ENCODE peak calls at places on chromosomes 11 and 22, in nine cellular contexts. D, S, R, J, K, G, H, U and C are unnamed samples.

GRCh38 chr11:5705688-5706087 is 16.1 kb downstream of the TRIM22 start:
- DNase-seq in R (peak; percentile 29), S (no peak), K (no peak), D (no peak), J (no peak), U (no peak), H (no peak), G (no peak), C (no peak)

GRCh38 chr22:50118557-50119168 is 28.9 kb downstream of the MOV10L1 start:
- DNase-seq in J (no peak), R (peak; percentile 93), K (no peak), D (no peak), S (peak; percentile 74), U (no peak), H (no peak), G (no peak), C (no peak)

GRCh38 chr11:11272254-11272653 is 80.8 kb downstream of the CSNK2A3 start:
- DNase-seq in U (no peak), R (no peak), G (no peak), S (no peak), D (no peak), H (no peak), K (no peak), J (no peak), C (no peak)

GRCh38 chr11:32893947-32894827 is 1.6 kb downstream of the QSER1 start:
- DNase-seq in K (peak; percentile 39), R (peak; percentile 89), J (peak; percentile 30), D (no peak), H (peak; percentile 68), U (peak; percentile 48), S (no peak), G (peak; percentile 52), C (no peak)

GRCh38 chr11:2583605-2583958 is 116.2 kb downstream of the KCNQ1OT1 start:
- DNase-seq in S (peak; percentile 37), D (no peak), J (no peak), R (no peak), H (peak; percentile 39), K (no peak), U (no peak), G (no peak), C (no peak)

GRCh38 chr22:29269731-29270474 is 1.8 kb downstream of the EWSR1 start:
- DNase-seq in J (peak; percentile 13), K (no peak), D (no peak), S (no peak), R (peak; percentile 22), G (no peak), U (no peak), H (no peak), C (peak; percentile 51)

GRCh38 chr22:20653012-20653794 is 120.7 kb upstream of the SERPIND1 start:
- DNase-seq in G (no peak), D (no peak), J (no peak), K (no peak), U (no peak), S (no peak), H (no peak), R (no peak), C (peak; percentile 81)

GRCh38 chr22:38120359-38121110 is 10.1 kb upstream of the BAIAP2L2 start:
- DNase-seq in H (peak; percentile 83), G (no peak), J (no peak), K (no peak), S (no peak), U (no peak), D (no peak), R (no peak), C (no peak)

GRCh38 chr22:28899199-28899853 is 16.0 kb downstream of the ZNRF3 start:
- DNase-seq in G (no peak), S (no peak), K (no peak), H (no peak), D (no peak), J (peak; percentile 34), U (no peak), R (no peak), C (peak; percentile 64)

GRCh38 chr22:30439226-30439625 is 13.7 kb downstream of the MTFP1 start:
- DNase-seq in R (no peak), J (no peak), K (no peak), H (no peak), D (no peak), G (no peak), U (no peak), S (no peak), C (no peak)

GRCh38 chr22:31144223-31144622 is 3.9 kb upstream of the PLA2G3 start:
- DNase-seq in D (no peak), G (no peak), R (peak; percentile 67), J (no peak), U (no peak), H (no peak), K (no peak), S (no peak), C (no peak)

GRCh38 chr11:100823360-100823759 is 136.3 kb downstream of the ARHGAP42 start:
- DNase-seq in H (no peak), S (no peak), U (peak; percentile 12), R (peak; percentile 62), K (no peak), D (no peak), J (no peak), G (peak; percentile 52), C (no peak)

GRCh38 chr11:112277937-112278336 is 17.3 kb upstream of the PLET1 start:
- DNase-seq in J (no peak), H (no peak), G (no peak), S (no peak), U (no peak), R (no peak), D (no peak), K (no peak), C (no peak)

GRCh38 chr11:74090701-74091100 is 80.1 kb downstream of the C2CD3 start:
- DNase-seq in D (no peak), R (peak; percentile 10), U (peak; percentile 32), G (no peak), H (no peak), J (no peak), S (no peak), K (no peak), C (no peak)

GRCh38 chr11:5737091-5737490 is 843 bp downstream of the OR56B1 start:
- DNase-seq in R (peak; percentile 76), U (no peak), G (no peak), K (no peak), J (no peak), H (no peak), D (no peak), S (no peak), C (no peak)

GRCh38 chr11:102204174-102204573 is 93.9 kb downstream of the YAP1 start:
- DNase-seq in H (no peak), R (peak; percentile 42), U (no peak), D (no peak), K (no peak), J (no peak), G (no peak), S (no peak), C (no peak)

GRCh38 chr22:49018601-49019000 is 809.1 kb downstream of the BRD1 start:
- DNase-seq in G (no peak), D (no peak), J (no peak), R (no peak), S (peak; percentile 68), U (no peak), H (peak; percentile 30), K (no peak), C (peak; percentile 81)

GRCh38 chr11:77063861-77064260 is 2.9 kb upstream of the CAPN5 start:
- DNase-seq in H (no peak), G (no peak), S (peak; percentile 38), D (no peak), U (no peak), R (no peak), K (no peak), J (no peak), C (no peak)

GRCh38 chr11:45917286-45917622 is 423 bp downstream of the PEX16 start:
- DNase-seq in S (no peak), J (peak; percentile 26), H (peak; percentile 80), K (no peak), U (no peak), R (peak; percentile 9), G (no peak), D (no peak), C (no peak)

GRCh38 chr22:24938741-24939341 is 7.7 kb downstream of the LHFPL7 start:
- DNase-seq in J (peak; percentile 12), S (no peak), U (peak; percentile 54), K (no peak), D (no peak), G (no peak), H (peak; percentile 80), R (peak; percentile 66), C (no peak)

GRCh38 chr11:69297926-69298777 is 4.2 kb downstream of the MYEOV start:
- DNase-seq in H (peak; percentile 55), J (peak; percentile 59), K (no peak), G (peak; percentile 87), R (peak; percentile 95), D (no peak), U (no peak), S (peak; percentile 94), C (no peak)

GRCh38 chr11:80109652-80110051 is 668.8 kb upstream of the TENM4 start:
- DNase-seq in J (no peak), H (no peak), D (no peak), S (no peak), U (no peak), G (no peak), R (no peak), K (no peak), C (no peak)